ENCODE peak calls at places on chromosomes 5 and 9, in ten cellular contexts. A is astrocyte, O is stomach, V is left ventricle myocardium inferior, B is foreskin keratinocyte, N is gastrocnemius medialis, Q is kidney, W is H1, G is IMR-90, M is psoas muscle. F is an unnamed sample.

GRCh38 chr9:7777776-7778175 is 21.8 kb downstream of the DMAC1 start:
- DNase-seq in A (no peak), O (no peak), V (no peak), B (no peak), N (no peak), Q (no peak), W (no peak), G (no peak), M (no peak), F (no peak)

GRCh38 chr5:87803352-87803751 is 390.6 kb upstream of the CCNH start:
- DNase-seq in A (no peak), O (no peak), V (no peak), B (no peak), N (no peak), Q (no peak), W (no peak), G (no peak), M (no peak), F (no peak)

GRCh38 chr5:132635873-132636272 is 22.1 kb upstream of the IL13 start:
- DNase-seq in A (no peak), O (no peak), V (no peak), B (no peak), N (no peak), Q (no peak), W (no peak), G (no peak), M (no peak), F (no peak)

GRCh38 chr9:7461791-7462190 is 337.8 kb downstream of the DMAC1 start:
- DNase-seq in A (no peak), O (no peak), V (no peak), B (no peak), N (no peak), Q (no peak), W (no peak), G (no peak), M (no peak), F (no peak)

GRCh38 chr5:121019112-121019511 is 555.0 kb downstream of the PRR16 start:
- DNase-seq in A (peak; percentile 4), O (no peak), V (no peak), B (no peak), N (no peak), Q (no peak), W (no peak), G (no peak), M (no peak), F (no peak)

GRCh38 chr9:69622664-69623063 is 49.5 kb downstream of the APBA1 start:
- DNase-seq in A (peak; percentile 93), O (no peak), V (no peak), B (no peak), N (no peak), Q (no peak), W (no peak), G (peak; percentile 46), M (no peak), F (no peak)

GRCh38 chr9:112764344-112764743 is 13.8 kb downstream of the SNX30 start:
- DNase-seq in A (peak; percentile 85), O (no peak), V (no peak), B (no peak), N (no peak), Q (no peak), W (no peak), G (peak; percentile 91), M (no peak), F (no peak)

GRCh38 chr9:99433555-99433954 is 211.5 kb downstream of the SEC61B start:
- DNase-seq in A (peak; percentile 82), O (no peak), V (no peak), B (peak; percentile 54), N (no peak), Q (peak; percentile 64), W (no peak), G (peak; percentile 89), M (peak; percentile 24), F (no peak)

GRCh38 chr5:108341866-108342265 is 40.0 kb downstream of the FBXL17 start:
- DNase-seq in A (no peak), O (no peak), V (no peak), B (no peak), N (no peak), Q (no peak), W (no peak), G (peak; percentile 3), M (no peak), F (no peak)

GRCh38 chr5:108340131-108340530 is 41.8 kb downstream of the FBXL17 start:
- DNase-seq in A (no peak), O (no peak), V (no peak), B (no peak), N (no peak), Q (no peak), W (no peak), G (no peak), M (no peak), F (no peak)

GRCh38 chr5:108344103-108344822 is 37.6 kb downstream of the FBXL17 start:
- DNase-seq in A (no peak), O (no peak), V (no peak), B (no peak), N (no peak), Q (no peak), W (no peak), G (no peak), M (no peak), F (no peak)

DNA sequence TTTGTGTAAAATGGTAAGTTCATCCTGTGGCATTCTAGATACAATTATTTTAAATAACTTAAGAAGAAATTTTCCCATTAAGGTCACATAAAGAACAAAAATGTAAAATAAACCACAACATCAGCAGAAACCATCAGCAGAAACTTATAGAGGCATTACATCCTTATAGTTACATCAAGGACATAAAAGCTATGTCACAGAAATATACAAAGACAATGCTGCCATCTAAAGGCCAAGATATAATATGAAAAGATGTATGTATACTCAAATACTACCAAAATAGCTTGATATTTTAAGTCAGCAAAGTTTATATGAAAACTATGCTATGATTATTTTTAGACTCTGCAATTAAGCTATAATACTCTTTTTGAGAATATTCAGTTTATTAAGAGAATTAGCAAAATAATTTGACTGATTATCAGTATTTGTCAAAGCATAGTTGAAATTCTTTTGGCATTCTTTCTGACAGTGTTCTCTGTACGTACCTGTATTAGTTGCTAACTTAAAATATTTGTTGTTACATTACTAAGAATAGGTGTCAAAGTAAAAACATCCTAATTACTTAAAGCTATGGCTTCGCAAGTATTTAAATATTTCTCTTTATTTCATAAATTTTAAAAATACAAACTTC is 36.2 kb downstream of the FBXL17 start:
- DNase-seq in A (peak; percentile 24), O (no peak), V (no peak), B (peak; percentile 11), N (no peak), Q (no peak), W (no peak), G (peak; percentile 67), M (no peak), F (no peak)
- H3K4me1 ChIP-seq in A (no peaks in the 10 kb centered on the region), O (peaks cover 8% of the 10 kb centered on the region), V (peaks cover 37% of the 10 kb centered on the region), B (no peaks in the 10 kb centered on the region), N (peaks cover 27% of the 10 kb centered on the region), Q (no peaks in the 10 kb centered on the region), W (no peaks in the 10 kb centered on the region), G (no peaks in the 10 kb centered on the region), M (peaks cover 26% of the 10 kb centered on the region), F (no peaks in the 10 kb centered on the region)

GRCh38 chr9:136111190-136111589 is 7.5 kb downstream of the TMEM250 start:
- DNase-seq in A (no peak), O (no peak), V (no peak), B (no peak), N (no peak), Q (no peak), W (no peak), G (no peak), M (no peak), F (no peak)

GRCh38 chr9:136110082-136111061 is 8.3 kb downstream of the TMEM250 start:
- DNase-seq in A (no peak), O (no peak), V (no peak), B (no peak), N (no peak), Q (no peak), W (no peak), G (peak; percentile 15), M (no peak), F (no peak)

GRCh38 chr9:136111910-136112309 is 6.8 kb downstream of the TMEM250 start:
- DNase-seq in A (no peak), O (no peak), V (no peak), B (no peak), N (no peak), Q (no peak), W (no peak), G (no peak), M (no peak), F (no peak)

GRCh38 chr9:136114606-136115005 is 4.1 kb downstream of the TMEM250 start:
- DNase-seq in A (no peak), O (no peak), V (no peak), B (no peak), N (no peak), Q (no peak), W (no peak), G (no peak), M (no peak), F (no peak)

GRCh38 chr9:136112541-136112940 is 6.1 kb downstream of the TMEM250 start:
- DNase-seq in A (no peak), O (no peak), V (no peak), B (no peak), N (no peak), Q (no peak), W (no peak), G (no peak), M (no peak), F (no peak)
- H3K4me1 ChIP-seq in A (peaks cover 19% of the 10 kb centered on the region), O (peaks cover 55% of the 10 kb centered on the region), V (peaks cover 50% of the 10 kb centered on the region), B (peaks cover 10% of the 10 kb centered on the region), N (peaks cover 37% of the 10 kb centered on the region), Q (peaks cover 18% of the 10 kb centered on the region), W (no peaks in the 10 kb centered on the region), G (peaks cover 18% of the 10 kb centered on the region), M (peaks cover 30% of the 10 kb centered on the region), F (peaks cover 14% of the 10 kb centered on the region)

GRCh38 chr9:744046-744712 is 97.3 kb upstream of the DMRT1 start:
- DNase-seq in A (no peak), O (no peak), V (no peak), B (no peak), N (no peak), Q (no peak), W (no peak), G (no peak), M (no peak), F (no peak)

GRCh38 chr9:745761-746414 is 95.6 kb upstream of the DMRT1 start:
- DNase-seq in A (no peak), O (no peak), V (no peak), B (no peak), N (peak; percentile 69), Q (no peak), W (no peak), G (no peak), M (peak; percentile 58), F (no peak)

GRCh38 chr9:746661-747434 is 94.6 kb upstream of the DMRT1 start:
- DNase-seq in A (no peak), O (no peak), V (no peak), B (no peak), N (no peak), Q (no peak), W (peak; percentile 33), G (no peak), M (no peak), F (no peak)

GRCh38 chr9:742914-743594 is 98.4 kb upstream of the DMRT1 start:
- DNase-seq in A (no peak), O (no peak), V (no peak), B (no peak), N (no peak), Q (no peak), W (no peak), G (no peak), M (no peak), F (no peak)

GRCh38 chr9:744790-745456 is 96.6 kb upstream of the DMRT1 start:
- DNase-seq in A (no peak), O (peak; percentile 41), V (peak; percentile 87), B (no peak), N (peak; percentile 89), Q (no peak), W (no peak), G (no peak), M (peak; percentile 83), F (no peak)
- H3K4me1 ChIP-seq in A (peaks cover 10% of the 10 kb centered on the region), O (peaks cover 30% of the 10 kb centered on the region), V (peaks cover 82% of the 10 kb centered on the region), B (peaks cover 29% of the 10 kb centered on the region), N (peaks cover 36% of the 10 kb centered on the region), Q (no peaks in the 10 kb centered on the region), W (no peaks in the 10 kb centered on the region), G (peaks cover 6% of the 10 kb centered on the region), M (peaks cover 33% of the 10 kb centered on the region), F (no peaks in the 10 kb centered on the region)

GRCh38 chr9:19117039-19117716 is 10.1 kb downstream of the PLIN2 start:
- DNase-seq in A (no peak), O (no peak), V (no peak), B (no peak), N (no peak), Q (no peak), W (no peak), G (no peak), M (no peak), F (no peak)
- H3K4me1 ChIP-seq in A (peaks cover 28% of the 10 kb centered on the region), O (peaks cover 22% of the 10 kb centered on the region), V (peaks cover 53% of the 10 kb centered on the region), B (peaks cover 15% of the 10 kb centered on the region), N (peaks cover 51% of the 10 kb centered on the region), Q (no peaks in the 10 kb centered on the region), W (no peaks in the 10 kb centered on the region), G (peaks cover 8% of the 10 kb centered on the region), M (peaks cover 54% of the 10 kb centered on the region), F (no peaks in the 10 kb centered on the region)